ENCODE peak calls at places on chromosome 1, in five cellular contexts. One of them, this sample, is unnamed.

GRCh38 chr1:70156529-70157120 is 48.8 kb downstream of the LRRC40 start:
- DNase-seq in GM13977: no peak
- DNase-seq in kidney: no peak
- DNase-seq in breast epithelium: no peak
- DNase-seq in Calu3: no peak
- DNase-seq in this sample: no peak

GRCh38 chr1:10760566-10761502 is 35.6 kb downstream of the CASZ1 start:
- DNase-seq in breast epithelium: no peak
- DNase-seq in GM13977: no peak
- DNase-seq in Calu3: no peak
- DNase-seq in kidney: no peak
- DNase-seq in this sample: no peak

GRCh38 chr1:24373710-24374109 is 39.9 kb downstream of the STPG1 start:
- DNase-seq in GM13977: no peak
- DNase-seq in Calu3: no peak
- DNase-seq in kidney: no peak
- DNase-seq in breast epithelium: no peak
- DNase-seq in this sample: no peak

GRCh38 chr1:234620272-234620711 is 10.3 kb upstream of the IRF2BP2 start:
- DNase-seq in Calu3: no peak
- DNase-seq in GM13977: no peak
- DNase-seq in kidney: no peak
- DNase-seq in breast epithelium: no peak
- DNase-seq in this sample: no peak

GRCh38 chr1:160844447-160845232 is 18.0 kb downstream of the CD244 start:
- DNase-seq in Calu3: peak
- DNase-seq in GM13977: no peak
- DNase-seq in breast epithelium: no peak
- DNase-seq in kidney: no peak
- DNase-seq in this sample: no peak

GRCh38 chr1:58143972-58144752 is 402.4 kb downstream of the OMA1 start:
- DNase-seq in breast epithelium: no peak
- DNase-seq in kidney: no peak
- DNase-seq in Calu3: no peak
- DNase-seq in GM13977: no peak
- DNase-seq in this sample: no peak

GRCh38 chr1:151968791-151969399 is 24.8 kb downstream of the S100A10 start:
- DNase-seq in kidney: no peak
- DNase-seq in breast epithelium: no peak
- DNase-seq in Calu3: no peak
- DNase-seq in GM13977: no peak
- DNase-seq in this sample: no peak

GRCh38 chr1:118987431-118988185 is 535 bp downstream of the TBX15 start:
- DNase-seq in GM13977: peak
- DNase-seq in breast epithelium: no peak
- DNase-seq in kidney: no peak
- DNase-seq in Calu3: no peak
- DNase-seq in this sample: no peak

GRCh38 chr1:94063379-94063778 is 57.6 kb downstream of the ABCA4 start:
- DNase-seq in GM13977: no peak
- DNase-seq in Calu3: peak
- DNase-seq in kidney: no peak
- DNase-seq in breast epithelium: no peak
- DNase-seq in this sample: no peak

GRCh38 chr1:6081901-6082300 is 36.2 kb downstream of the KCNAB2 start:
- DNase-seq in Calu3: no peak
- DNase-seq in GM13977: no peak
- DNase-seq in kidney: no peak
- DNase-seq in breast epithelium: no peak
- DNase-seq in this sample: no peak

GRCh38 chr1:6077919-6078318 is 32.2 kb downstream of the KCNAB2 start:
- DNase-seq in breast epithelium: no peak
- DNase-seq in GM13977: no peak
- DNase-seq in Calu3: no peak
- DNase-seq in kidney: no peak
- DNase-seq in this sample: no peak

GRCh38 chr1:6083385-6083784 is 37.7 kb downstream of the KCNAB2 start:
- DNase-seq in breast epithelium: no peak
- DNase-seq in GM13977: no peak
- DNase-seq in kidney: no peak
- DNase-seq in Calu3: no peak
- DNase-seq in this sample: no peak

GRCh38 chr1:6082430-6082971 is 36.8 kb downstream of the KCNAB2 start:
- DNase-seq in breast epithelium: no peak
- DNase-seq in kidney: no peak
- DNase-seq in Calu3: peak
- DNase-seq in GM13977: no peak
- DNase-seq in this sample: no peak

DNA sequence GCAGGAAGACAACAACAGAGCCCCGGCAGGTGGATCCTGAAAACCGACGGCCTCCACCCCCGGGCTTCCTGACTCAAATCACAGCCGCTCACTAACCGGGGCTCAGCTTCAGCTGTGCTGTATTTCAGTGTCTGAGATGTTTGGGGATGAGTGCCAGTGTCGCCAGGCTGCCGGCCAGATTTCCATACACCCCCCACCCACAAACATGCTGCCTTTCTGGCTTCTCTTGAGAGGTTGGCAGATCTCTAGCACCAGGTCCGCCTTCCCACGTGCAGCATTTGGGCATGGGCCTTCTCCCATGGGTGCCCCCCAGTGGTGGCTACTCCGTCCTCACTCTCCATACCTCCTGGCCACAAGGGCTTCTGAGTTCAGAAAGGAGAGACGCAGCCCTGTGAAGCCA is 34.8 kb downstream of the KCNAB2 start:
- DNase-seq in breast epithelium: no peak
- DNase-seq in kidney: no peak
- DNase-seq in GM13977: no peak
- DNase-seq in Calu3: peak
- DNase-seq in this sample: no peak
- TF ChIP-seq CTCF in breast epithelium: no peak
- TF ChIP-seq CTCF in kidney: no peak
- TF ChIP-seq CTCF in GM13977: no peak
- TF ChIP-seq CTCF in Calu3: no peak
- TF ChIP-seq CTCF in this sample: no peak

DNA sequence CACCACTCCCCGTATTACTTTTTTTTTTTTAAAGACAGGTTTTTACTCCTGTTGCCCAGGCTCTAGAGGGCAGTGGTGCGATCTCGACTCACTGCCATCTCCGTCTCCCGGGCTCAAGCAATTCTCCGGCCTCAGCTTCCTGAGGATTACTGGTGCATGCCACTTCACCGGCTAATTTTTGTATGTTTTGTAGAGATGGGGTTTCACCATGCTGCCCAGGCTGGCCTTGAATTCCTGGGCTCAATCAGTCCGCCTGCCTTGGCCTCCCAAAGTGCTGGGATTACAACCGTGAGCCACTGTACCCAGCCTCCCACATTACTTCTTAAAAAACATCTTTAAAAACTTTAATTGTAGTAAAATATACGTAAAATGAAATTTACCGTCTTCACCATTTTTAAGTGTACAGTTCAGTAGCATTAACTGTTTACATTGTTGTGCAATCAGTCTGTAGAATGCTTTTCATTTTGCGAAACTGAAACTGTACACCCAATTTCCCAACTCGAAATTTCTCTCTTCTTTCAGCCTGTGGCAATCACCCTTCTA is 77.0 kb downstream of the ZMYM4 start:
- DNase-seq in Calu3: no peak
- DNase-seq in GM13977: no peak
- DNase-seq in breast epithelium: no peak
- DNase-seq in kidney: no peak
- DNase-seq in this sample: no peak
- TF ChIP-seq CTCF in Calu3: no peak
- TF ChIP-seq CTCF in GM13977: no peak
- TF ChIP-seq CTCF in breast epithelium: no peak
- TF ChIP-seq CTCF in kidney: no peak
- TF ChIP-seq CTCF in this sample: no peak

DNA sequence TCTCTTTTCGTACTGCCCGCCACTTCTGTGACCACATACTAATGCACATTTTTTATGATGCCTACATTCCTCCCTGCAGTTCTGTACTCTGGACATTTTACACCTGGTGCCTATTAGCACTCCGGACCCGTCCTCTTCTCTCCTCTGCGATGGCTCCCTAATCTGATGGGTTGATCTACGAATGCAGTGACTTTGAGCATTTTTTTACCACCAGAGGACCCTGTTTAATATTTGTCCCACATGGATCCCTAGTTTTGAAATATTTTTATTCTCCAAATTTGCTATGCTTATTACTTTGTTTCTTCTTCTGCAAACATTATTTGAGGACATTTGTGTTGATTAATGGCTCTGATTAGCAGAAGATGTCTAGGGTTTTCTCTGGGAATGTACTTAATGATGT is 5.2 kb downstream of the PPFIA4 start:
- DNase-seq in Calu3: no peak
- DNase-seq in kidney: no peak
- DNase-seq in GM13977: no peak
- DNase-seq in breast epithelium: no peak
- DNase-seq in this sample: no peak
- TF ChIP-seq CTCF in Calu3: no peak
- TF ChIP-seq CTCF in kidney: no peak
- TF ChIP-seq CTCF in GM13977: peak
- TF ChIP-seq CTCF in breast epithelium: no peak
- TF ChIP-seq CTCF in this sample: no peak

GRCh38 chr1:223549740-223550139 is 115.8 kb downstream of the CAPN8 start:
- DNase-seq in Calu3: no peak
- DNase-seq in kidney: no peak
- DNase-seq in breast epithelium: no peak
- DNase-seq in GM13977: no peak
- DNase-seq in this sample: no peak
- TF ChIP-seq CTCF in Calu3: no peak
- TF ChIP-seq CTCF in kidney: no peak
- TF ChIP-seq CTCF in breast epithelium: no peak
- TF ChIP-seq CTCF in GM13977: no peak
- TF ChIP-seq CTCF in this sample: no peak

This sample was measured in progenitor cell of endocrine pancreas.